ENCODE peak calls at places on chromosome 3, in four cellular contexts. One of them, this sample, is unnamed.

GRCh38 chr3:158950131-158950901 is 148.5 kb downstream of the MFSD1 start:
- DNase-seq in GM12878: no peak
- DNase-seq in K562: no peak
- DNase-seq in GM12891: no peak
- DNase-seq in this sample: no peak

GRCh38 chr3:66372681-66373350 is 128.0 kb downstream of the LRIG1 start:
- DNase-seq in K562: peak
- DNase-seq in GM12878: no peak
- DNase-seq in GM12891: no peak
- DNase-seq in this sample: no peak

GRCh38 chr3:78606756-78607155 is 1161.0 kb downstream of the ROBO1 start:
- DNase-seq in K562: no peak
- DNase-seq in GM12891: no peak
- DNase-seq in GM12878: no peak
- DNase-seq in this sample: no peak

GRCh38 chr3:40827942-40828688 is 303.4 kb downstream of the ZNF621 start:
- DNase-seq in GM12891: no peak
- DNase-seq in K562: no peak
- DNase-seq in GM12878: no peak
- DNase-seq in this sample: no peak

GRCh38 chr3:159964166-159964973 is 24.3 kb upstream of the IL12A start:
- DNase-seq in GM12891: peak
- DNase-seq in K562: no peak
- DNase-seq in GM12878: peak
- DNase-seq in this sample: no peak

GRCh38 chr3:169913270-169913780 is 2.0 kb downstream of the SAMD7 start:
- DNase-seq in GM12878: no peak
- DNase-seq in K562: no peak
- DNase-seq in GM12891: no peak
- DNase-seq in this sample: no peak

GRCh38 chr3:69388241-69388640 is 2.4 kb upstream of the FRMD4B start:
- DNase-seq in GM12891: no peak
- DNase-seq in GM12878: no peak
- DNase-seq in K562: no peak
- DNase-seq in this sample: no peak

GRCh38 chr3:111728566-111728935 is 130.5 kb upstream of the PHLDB2 start:
- DNase-seq in K562: no peak
- DNase-seq in GM12891: no peak
- DNase-seq in GM12878: no peak
- DNase-seq in this sample: no peak

GRCh38 chr3:13483988-13484695 is 4.0 kb downstream of the HDAC11 start:
- DNase-seq in GM12891: no peak
- DNase-seq in GM12878: no peak
- DNase-seq in K562: no peak
- DNase-seq in this sample: no peak

GRCh38 chr3:109132801-109133473 is 3.6 kb upstream of the C3orf85 start:
- DNase-seq in GM12891: no peak
- DNase-seq in GM12878: no peak
- DNase-seq in K562: no peak
- DNase-seq in this sample: no peak

GRCh38 chr3:4043867-4044575 is 244.8 kb downstream of the LRRN1 start:
- DNase-seq in GM12878: no peak
- DNase-seq in GM12891: no peak
- DNase-seq in K562: no peak
- DNase-seq in this sample: no peak

GRCh38 chr3:194352631-194353290 is 1.6 kb upstream of the CPN2 start:
- DNase-seq in GM12891: no peak
- DNase-seq in GM12878: no peak
- DNase-seq in K562: no peak
- DNase-seq in this sample: no peak

GRCh38 chr3:16370872-16371740 is 106.1 kb downstream of the OXNAD1 start:
- DNase-seq in K562: peak
- DNase-seq in GM12891: no peak
- DNase-seq in GM12878: no peak
- DNase-seq in this sample: no peak
- TF ChIP-seq SPI1 in K562: no peak
- TF ChIP-seq SPI1 in GM12891: no peak
- TF ChIP-seq SPI1 in GM12878: no peak
- TF ChIP-seq SPI1 in this sample: no peak

GRCh38 chr3:62636235-62636826 is 238.9 kb downstream of the CADPS start:
- DNase-seq in GM12891: no peak
- DNase-seq in GM12878: no peak
- DNase-seq in K562: no peak
- DNase-seq in this sample: no peak

GRCh38 chr3:62638316-62638715 is 236.9 kb downstream of the CADPS start:
- DNase-seq in K562: no peak
- DNase-seq in GM12891: no peak
- DNase-seq in GM12878: no peak
- DNase-seq in this sample: no peak

GRCh38 chr3:62630664-62631063 is 244.6 kb downstream of the CADPS start:
- DNase-seq in GM12891: no peak
- DNase-seq in K562: no peak
- DNase-seq in GM12878: no peak
- DNase-seq in this sample: no peak

GRCh38 chr3:62631471-62631870 is 243.7 kb downstream of the CADPS start:
- DNase-seq in GM12891: no peak
- DNase-seq in K562: no peak
- DNase-seq in GM12878: no peak
- DNase-seq in this sample: no peak

DNA sequence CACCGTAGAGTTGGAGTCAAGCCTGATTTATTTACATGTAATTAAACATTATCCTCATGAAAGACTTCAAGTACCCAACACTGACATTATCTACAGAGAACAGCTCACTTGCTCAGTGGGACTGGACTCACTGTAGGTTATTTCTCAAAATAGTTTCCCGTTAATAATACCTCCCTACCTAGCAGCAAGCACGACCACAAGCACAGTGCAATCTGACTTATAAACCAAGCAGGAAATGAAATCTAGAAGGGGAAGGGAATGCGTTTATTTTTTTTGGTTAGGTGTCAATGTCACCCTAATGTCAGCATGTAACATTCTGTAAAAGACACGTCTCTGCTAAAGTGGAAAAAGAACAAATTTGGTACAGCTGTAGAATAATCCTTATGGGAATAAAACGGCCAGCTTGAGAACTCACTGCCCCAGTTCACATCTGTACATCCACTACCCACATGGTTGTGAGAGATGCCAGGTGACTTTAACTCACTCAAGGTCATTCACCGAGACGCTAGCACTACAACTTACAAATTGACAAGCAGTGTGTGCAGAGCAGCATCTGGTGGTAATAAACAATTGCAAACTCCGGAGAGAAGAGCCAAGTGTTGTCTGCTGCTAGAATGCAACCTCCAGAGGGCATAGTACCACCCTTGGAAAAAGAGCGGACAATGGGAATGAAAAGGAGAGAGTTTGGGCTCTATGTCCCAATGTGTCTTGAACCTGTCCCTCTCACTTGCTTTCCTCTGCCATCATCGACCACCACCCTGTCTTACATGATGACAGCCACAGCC is 242.5 kb downstream of the CADPS start:
- DNase-seq in GM12891: no peak
- DNase-seq in K562: no peak
- DNase-seq in GM12878: no peak
- DNase-seq in this sample: no peak
- TF ChIP-seq SPI1 in GM12891: no peak
- TF ChIP-seq SPI1 in K562: no peak
- TF ChIP-seq SPI1 in GM12878: no peak
- TF ChIP-seq SPI1 in this sample: no peak

GRCh38 chr3:36297195-36297594 is 83.1 kb upstream of the STAC start:
- DNase-seq in K562: no peak
- DNase-seq in GM12891: no peak
- DNase-seq in GM12878: no peak
- DNase-seq in this sample: no peak

GRCh38 chr3:36298188-36298587 is 82.1 kb upstream of the STAC start:
- DNase-seq in K562: no peak
- DNase-seq in GM12891: no peak
- DNase-seq in GM12878: no peak
- DNase-seq in this sample: no peak

GRCh38 chr3:36295206-36295760 is 85.0 kb upstream of the STAC start:
- DNase-seq in K562: no peak
- DNase-seq in GM12878: no peak
- DNase-seq in GM12891: no peak
- DNase-seq in this sample: no peak
- TF ChIP-seq SPI1 in K562: no peak
- TF ChIP-seq SPI1 in GM12878: no peak
- TF ChIP-seq SPI1 in GM12891: no peak
- TF ChIP-seq SPI1 in this sample: no peak

GRCh38 chr3:134481166-134481565 is 4.6 kb downstream of the ANAPC13 start:
- DNase-seq in GM12878: no peak
- DNase-seq in K562: no peak
- DNase-seq in GM12891: no peak
- DNase-seq in this sample: no peak
- TF ChIP-seq SPI1 in GM12878: no peak
- TF ChIP-seq SPI1 in K562: no peak
- TF ChIP-seq SPI1 in GM12891: no peak
- TF ChIP-seq SPI1 in this sample: no peak

GRCh38 chr3:142909282-142909681 is 20.4 kb upstream of the PCOLCE2 start:
- DNase-seq in GM12878: no peak
- DNase-seq in GM12891: no peak
- DNase-seq in K562: no peak
- DNase-seq in this sample: no peak

GRCh38 chr3:142910280-142910679 is 21.4 kb upstream of the PCOLCE2 start:
- DNase-seq in K562: no peak
- DNase-seq in GM12891: no peak
- DNase-seq in GM12878: no peak
- DNase-seq in this sample: no peak

GRCh38 chr3:142904639-142905441 is 16.0 kb upstream of the PCOLCE2 start:
- DNase-seq in GM12878: no peak
- DNase-seq in K562: peak
- DNase-seq in GM12891: no peak
- DNase-seq in this sample: peak

GRCh38 chr3:142912440-142913172 is 23.7 kb upstream of the PCOLCE2 start:
- DNase-seq in K562: no peak
- DNase-seq in GM12891: no peak
- DNase-seq in GM12878: no peak
- DNase-seq in this sample: no peak

DNA sequence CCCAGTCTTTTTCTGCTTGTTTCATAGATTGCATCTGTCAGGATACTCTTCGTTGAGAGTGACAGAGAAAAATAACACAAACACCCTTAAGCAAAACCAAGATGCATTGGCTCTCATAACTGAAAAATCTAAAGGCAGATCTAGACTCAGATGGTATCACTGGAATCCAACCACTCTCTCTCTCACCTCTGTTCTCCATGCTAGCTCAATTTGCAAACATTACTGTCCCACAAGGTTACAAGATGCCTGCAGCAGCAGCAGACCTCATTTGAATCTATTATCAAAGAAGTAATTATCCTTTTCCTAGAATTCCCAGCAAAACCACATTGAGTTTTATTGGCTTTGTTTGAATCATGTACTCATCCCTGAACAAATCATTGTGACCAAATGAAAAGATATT is 19.1 kb upstream of the PCOLCE2 start:
- DNase-seq in GM12878: no peak
- DNase-seq in GM12891: no peak
- DNase-seq in K562: no peak
- DNase-seq in this sample: no peak
- TF ChIP-seq SPI1 in GM12878: no peak
- TF ChIP-seq SPI1 in GM12891: no peak
- TF ChIP-seq SPI1 in K562: no peak
- TF ChIP-seq SPI1 in this sample: no peak

GRCh38 chr3:165390171-165390570 is 194.0 kb upstream of the SLITRK3 start:
- DNase-seq in K562: no peak
- DNase-seq in GM12878: no peak
- DNase-seq in GM12891: no peak
- DNase-seq in this sample: no peak

GRCh38 chr3:165389653-165390052 is 193.5 kb upstream of the SLITRK3 start:
- DNase-seq in GM12891: no peak
- DNase-seq in GM12878: no peak
- DNase-seq in K562: no peak
- DNase-seq in this sample: no peak

GRCh38 chr3:165393458-165393857 is 197.3 kb upstream of the SLITRK3 start:
- DNase-seq in GM12878: no peak
- DNase-seq in K562: no peak
- DNase-seq in GM12891: no peak
- DNase-seq in this sample: no peak

GRCh38 chr3:165383381-165383780 is 187.2 kb upstream of the SLITRK3 start:
- DNase-seq in K562: no peak
- DNase-seq in GM12891: no peak
- DNase-seq in GM12878: no peak
- DNase-seq in this sample: no peak

DNA sequence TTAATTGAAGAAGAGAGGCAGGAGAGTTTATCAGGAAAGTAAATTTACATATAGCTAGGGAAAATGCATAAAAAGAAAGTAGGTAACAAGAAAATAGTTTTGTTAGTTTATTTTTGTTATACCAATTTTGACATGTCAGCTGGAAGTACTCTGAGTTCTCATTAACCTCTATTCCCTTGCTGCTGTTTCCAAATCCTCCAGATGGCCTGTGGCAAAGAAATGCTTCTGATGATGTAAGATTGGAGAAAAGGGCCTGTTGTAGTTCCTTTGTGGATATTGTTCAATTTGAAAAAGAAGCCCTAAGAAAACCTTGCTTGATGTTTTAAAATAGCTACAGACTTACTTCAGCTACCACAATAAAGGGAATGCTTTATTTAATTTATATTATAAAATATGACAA is 192.9 kb upstream of the SLITRK3 start:
- DNase-seq in K562: no peak
- DNase-seq in GM12891: no peak
- DNase-seq in GM12878: no peak
- DNase-seq in this sample: no peak
- TF ChIP-seq SPI1 in K562: no peak
- TF ChIP-seq SPI1 in GM12891: no peak
- TF ChIP-seq SPI1 in GM12878: no peak
- TF ChIP-seq SPI1 in this sample: no peak

DNA sequence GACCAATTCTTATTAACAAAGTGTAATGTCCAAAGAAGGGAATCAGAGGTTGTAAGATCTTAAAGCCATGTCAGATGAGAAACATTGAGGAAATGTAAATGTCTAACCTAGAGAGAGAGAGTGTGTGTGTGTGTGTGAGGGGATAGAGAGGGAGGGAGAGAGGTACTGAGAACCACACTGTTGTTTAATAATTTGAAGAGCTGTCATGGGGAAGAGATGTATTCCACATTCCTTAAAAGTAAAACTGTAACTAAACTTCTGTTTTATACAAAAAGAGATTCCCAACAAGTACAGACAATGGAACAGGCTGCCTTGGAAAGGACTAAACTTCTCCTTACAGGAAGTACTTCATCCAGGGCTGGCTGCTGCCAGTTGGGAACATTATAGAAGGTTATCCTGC is 68.9 kb upstream of the BOC start:
- DNase-seq in GM12891: no peak
- DNase-seq in GM12878: no peak
- DNase-seq in K562: no peak
- DNase-seq in this sample: no peak
- TF ChIP-seq SPI1 in GM12891: no peak
- TF ChIP-seq SPI1 in GM12878: no peak
- TF ChIP-seq SPI1 in K562: no peak
- TF ChIP-seq SPI1 in this sample: no peak

This sample was measured in HL-60.